ENCODE peak calls at places on chromosomes 11 and 22, in four cellular contexts. F is WTC11, P is SK-N-SH, K is HepG2. M is an unnamed sample.

GRCh38 chr22:17638432-17639237 is at the start of gene BCL2L13:
- DNase-seq in F (peak), P (peak), K (peak), M (peak)

GRCh38 chr11:106121570-106122320 is 44.3 kb downstream of the AASDHPPT start:
- DNase-seq in F (no peak), K (no peak), P (no peak), M (no peak)

GRCh38 chr22:28788601-28789000 is 11.8 kb downstream of the XBP1 start:
- DNase-seq in P (no peak), F (no peak), K (no peak), M (no peak)

GRCh38 chr22:40728731-40729189 is 49.5 kb downstream of the MCHR1 start:
- DNase-seq in P (no peak), F (no peak), K (no peak), M (no peak)

GRCh38 chr11:124172076-124172475 is 11.1 kb upstream of the OR10D3 start:
- DNase-seq in F (no peak), P (no peak), K (no peak), M (no peak)

GRCh38 chr11:57460756-57461749 is 725 bp downstream of the RTN4RL2 start:
- DNase-seq in F (peak), P (no peak), K (no peak), M (no peak)

GRCh38 chr22:50136431-50137047 is 34.0 kb upstream of the PANX2 start:
- DNase-seq in K (no peak), F (no peak), P (no peak), M (no peak)

GRCh38 chr22:45261407-45262088 is 20.9 kb upstream of the KIAA0930 start:
- DNase-seq in P (no peak), K (no peak), F (no peak), M (no peak)

GRCh38 chr11:2837096-2837601 is 48.4 kb downstream of the CDKN1C start:
- DNase-seq in F (peak), K (peak), P (peak), M (peak)

GRCh38 chr11:2168286-2169000 is 3.2 kb downstream of the TH start:
- DNase-seq in F (no peak), K (no peak), P (peak), M (no peak)

GRCh38 chr11:55172734-55173415 is 89.1 kb upstream of the TRIM48 start:
- DNase-seq in K (no peak), P (no peak), F (no peak), M (no peak)

GRCh38 chr11:100619484-100619883 is 67.6 kb upstream of the ARHGAP42 start:
- DNase-seq in K (no peak), F (no peak), P (no peak), M (no peak)

GRCh38 chr11:38683484-38683883 is 2085.4 kb upstream of the RAG2 start:
- DNase-seq in F (no peak), P (no peak), K (no peak), M (no peak)

GRCh38 chr11:111393096-111393495 is 14.0 kb upstream of the POU2AF1 start:
- DNase-seq in F (no peak), P (no peak), K (no peak), M (no peak)

GRCh38 chr11:126361400-126361799 is 5.9 kb downstream of the ST3GAL4 start:
- DNase-seq in F (no peak), K (no peak), P (no peak), M (no peak)

GRCh38 chr11:64181506-64182411 is 4.2 kb upstream of the STIP1 start:
- DNase-seq in K (peak), F (peak), P (peak), M (peak)

GRCh38 chr11:65834202-65834601 is 439 bp downstream of the SNX32 start:
- DNase-seq in K (no peak), F (no peak), P (no peak), M (no peak)

GRCh38 chr22:17846326-17846992 is 72.2 kb upstream of the BID start:
- DNase-seq in P (peak), K (no peak), F (no peak), M (no peak)

GRCh38 chr11:88363566-88364169 is 26.1 kb upstream of the CTSC start:
- DNase-seq in F (no peak), P (no peak), K (no peak), M (no peak)

GRCh38 chr22:30027169-30027568 is 53.1 kb upstream of the HORMAD2 start:
- DNase-seq in K (no peak), P (no peak), F (no peak), M (no peak)

GRCh38 chr11:134676516-134677287 is 264.7 kb upstream of the B3GAT1 start:
- DNase-seq in K (no peak), F (no peak), P (no peak), M (no peak)

GRCh38 chr11:1151366-1152315 is 6.1 kb upstream of the MUC5AC start:
- DNase-seq in F (no peak), K (no peak), P (peak), M (no peak)

GRCh38 chr11:121557348-121557747 is 104.6 kb upstream of the SORL1-AS1 start:
- DNase-seq in K (no peak), P (no peak), F (no peak), M (no peak)

GRCh38 chr11:74870485-74870884 is 78.4 kb downstream of the XRRA1 start:
- DNase-seq in F (no peak), K (peak), P (peak), M (peak)

GRCh38 chr11:9396752-9397151 is 12.3 kb downstream of the IPO7 start:
- DNase-seq in P (no peak), K (no peak), F (no peak), M (no peak)

GRCh38 chr11:34214961-34215805 is 109.8 kb downstream of the NAT10 start:
- DNase-seq in K (no peak), F (no peak), P (no peak), M (no peak)

GRCh38 chr11:17736921-17737817 is 2.6 kb downstream of the KCNC1 start:
- DNase-seq in F (no peak), P (no peak), K (no peak), M (no peak)

GRCh38 chr11:64694821-64695365 is 28.1 kb downstream of the NRXN2 start:
- DNase-seq in F (no peak), K (no peak), P (peak), M (no peak)

GRCh38 chr11:132142102-132142501 is 771.7 kb downstream of the NTM start:
- DNase-seq in P (no peak), K (no peak), F (no peak), M (no peak)

GRCh38 chr11:124297921-124298320 is 15.8 kb downstream of the OR8D1 start:
- DNase-seq in P (no peak), F (no peak), K (no peak), M (no peak)

GRCh38 chr11:74232316-74232950 is 61.3 kb downstream of the PPME1 start:
- DNase-seq in F (no peak), K (no peak), P (no peak), M (no peak)

GRCh38 chr11:104366321-104366734 is 202.4 kb upstream of the PDGFD start:
- DNase-seq in P (no peak), F (no peak), K (no peak), M (no peak)

GRCh38 chr11:112396092-112396491 is 135.4 kb upstream of the PLET1 start:
- DNase-seq in P (no peak), F (no peak), K (no peak), M (no peak)

GRCh38 chr11:117839234-117839882 is 14.8 kb upstream of the FXYD2 start:
- DNase-seq in K (no peak), F (no peak), P (no peak), M (no peak)
- TF ChIP-seq FOXJ3 in K (no peak), F (no peak), P (no peak), M (no peak)

DNA sequence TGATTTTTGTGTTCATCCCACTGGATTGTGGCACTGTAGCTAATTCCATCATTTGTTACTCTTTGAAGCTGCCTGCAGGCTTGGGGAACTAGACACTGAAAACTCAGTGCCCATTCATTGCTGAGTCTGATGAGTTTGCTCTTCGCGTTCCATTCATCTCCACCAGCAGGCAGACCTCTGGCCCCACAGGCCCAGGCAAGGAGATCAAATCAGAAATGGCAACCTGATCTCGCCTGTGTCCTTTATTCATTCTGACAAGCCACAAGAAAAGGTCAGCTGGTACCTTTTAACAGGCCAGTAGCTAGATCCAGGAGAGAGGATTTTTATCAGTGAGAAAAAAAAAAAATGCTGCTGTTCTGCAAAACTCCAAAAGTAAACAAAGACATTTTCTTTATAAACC is 742.5 kb downstream of the ETS1 start:
- DNase-seq in K (no peak), P (no peak), F (no peak), M (no peak)
- TF ChIP-seq FOXJ3 in K (no peak), P (no peak), F (no peak), M (no peak)

GRCh38 chr11:108960498-108960897 is 295.6 kb downstream of the DDX10 start:
- DNase-seq in F (peak), K (no peak), P (no peak), M (no peak)

GRCh38 chr11:108959124-108959761 is 294.4 kb downstream of the DDX10 start:
- DNase-seq in K (no peak), F (no peak), P (peak), M (no peak)

GRCh38 chr11:108963118-108963517 is 298.2 kb downstream of the DDX10 start:
- DNase-seq in P (no peak), K (no peak), F (no peak), M (no peak)

GRCh38 chr11:108959874-108960273 is 295.0 kb downstream of the DDX10 start:
- DNase-seq in F (no peak), K (no peak), P (no peak), M (no peak)

GRCh38 chr11:108961095-108961494 is 296.2 kb downstream of the DDX10 start:
- DNase-seq in F (no peak), P (no peak), K (no peak), M (no peak)
- TF ChIP-seq FOXJ3 in F (no peak), P (no peak), K (no peak), M (no peak)

GRCh38 chr11:45348729-45349128 is 62.6 kb upstream of the SYT13 start:
- DNase-seq in K (no peak), P (no peak), F (no peak), M (no peak)
- TF ChIP-seq FOXJ3 in K (no peak), P (no peak), F (no peak), M (no peak)

DNA sequence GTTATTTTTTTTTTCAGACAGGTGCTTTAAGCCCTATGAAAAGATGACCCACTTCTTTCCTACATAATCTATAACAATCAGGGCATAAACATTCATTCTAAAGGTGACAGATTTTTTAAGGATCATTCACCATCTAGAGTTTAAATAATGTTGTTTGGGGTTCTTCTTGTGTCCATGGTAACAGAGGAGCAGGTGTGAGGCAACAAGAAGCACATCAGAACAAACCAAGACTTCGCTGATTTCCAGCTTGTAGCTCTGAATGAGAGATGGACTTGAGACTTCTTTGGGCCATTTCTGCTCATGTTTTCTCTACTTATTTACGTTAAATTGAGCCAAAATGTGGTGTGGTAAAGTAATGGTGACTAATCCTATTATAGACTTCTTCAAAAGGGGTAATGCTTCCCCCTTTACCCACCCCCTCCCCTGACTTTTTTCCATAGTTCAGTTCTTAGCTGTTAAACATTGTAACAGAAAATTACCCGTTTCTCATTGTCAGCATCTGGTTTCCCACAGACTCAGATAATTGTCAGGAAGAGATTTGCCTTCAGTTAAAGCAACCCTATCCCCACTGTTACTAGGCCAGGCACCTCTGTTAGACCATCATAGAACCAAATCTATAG is 65.2 kb downstream of the CSTPP1 start:
- DNase-seq in K (no peak), P (peak), F (no peak), M (no peak)
- TF ChIP-seq FOXJ3 in K (no peak), P (no peak), F (no peak), M (no peak)

GRCh38 chr22:49087716-49088660 is 739.7 kb downstream of the BRD1 start:
- DNase-seq in K (no peak), F (no peak), P (no peak), M (no peak)
- TF ChIP-seq FOXJ3 in K (no peak), F (no peak), P (no peak), M (no peak)

GRCh38 chr22:37371491-37371890 is 55.8 kb downstream of the ELFN2 start:
- DNase-seq in K (no peak), F (no peak), P (peak), M (no peak)

GRCh38 chr22:37370306-37370979 is 56.8 kb downstream of the ELFN2 start:
- DNase-seq in K (no peak), P (no peak), F (no peak), M (no peak)

GRCh38 chr22:37373451-37373850 is 53.8 kb downstream of the ELFN2 start:
- DNase-seq in K (no peak), F (no peak), P (no peak), M (no peak)

GRCh38 chr22:37369536-37369935 is 57.7 kb downstream of the ELFN2 start:
- DNase-seq in P (no peak), F (no peak), K (no peak), M (no peak)

GRCh38 chr22:37371911-37372310 is 55.4 kb downstream of the ELFN2 start:
- DNase-seq in K (no peak), P (no peak), F (no peak), M (no peak)
- TF ChIP-seq FOXJ3 in K (no peak), P (no peak), F (no peak), M (no peak)

DNA sequence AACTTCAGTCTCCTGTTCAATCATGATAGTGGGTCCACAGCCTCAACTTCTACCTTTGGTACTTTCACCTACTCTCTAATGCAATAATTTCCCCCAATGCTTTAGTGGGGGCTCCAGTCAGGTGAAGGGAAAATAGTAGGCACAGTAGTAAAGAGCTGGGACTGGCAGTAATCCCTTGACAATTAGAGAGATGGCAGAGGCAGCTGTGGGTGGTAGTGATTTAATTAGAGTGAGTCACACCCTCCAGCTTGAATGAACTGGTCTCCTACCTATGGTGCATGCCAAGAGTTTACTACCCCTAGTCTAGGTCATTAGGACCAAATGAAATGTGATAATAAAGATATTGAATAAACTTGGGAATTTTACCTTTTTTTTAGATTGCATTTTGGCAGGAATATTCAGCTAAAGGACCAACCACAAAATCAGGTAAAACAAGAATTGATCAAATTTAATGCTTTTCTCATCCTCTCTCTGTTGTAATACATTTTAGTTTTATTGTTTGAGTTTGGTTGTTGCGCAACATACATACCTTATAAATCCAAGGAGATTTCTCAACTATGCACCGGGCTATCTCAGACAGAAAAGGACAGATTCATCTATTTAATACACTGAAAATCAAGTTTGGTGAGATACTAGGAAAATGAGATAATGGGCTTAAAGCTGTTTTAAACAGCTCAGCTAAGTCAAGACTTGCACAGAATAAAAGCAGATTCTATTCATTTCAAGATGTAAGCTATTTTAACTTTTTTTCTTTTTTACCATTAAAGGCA is 9.0 kb downstream of the PRRG4 start:
- DNase-seq in F (no peak), P (no peak), K (no peak), M (no peak)
- TF ChIP-seq FOXJ3 in F (no peak), P (no peak), K (no peak), M (no peak)

GRCh38 chr11:61160487-61161189 is 588 bp downstream of the VPS37C start:
- DNase-seq in P (no peak), F (no peak), K (no peak), M (no peak)

GRCh38 chr11:61163714-61164609 is 2.7 kb upstream of the VPS37C start:
- DNase-seq in P (no peak), F (no peak), K (no peak), M (peak)

GRCh38 chr11:61161190-61162091 is at the start of gene VPS37C:
- DNase-seq in K (peak), F (peak), P (peak), M (peak)

GRCh38 chr11:61164610-61165424 is 3.6 kb upstream of the VPS37C start:
- DNase-seq in P (no peak), K (no peak), F (no peak), M (no peak)

GRCh38 chr11:61162092-61162935 is 1.1 kb upstream of the VPS37C start:
- DNase-seq in K (peak), P (peak), F (no peak), M (peak)
- TF ChIP-seq FOXJ3 in K (no peak), P (no peak), F (no peak), M (no peak)

DNA sequence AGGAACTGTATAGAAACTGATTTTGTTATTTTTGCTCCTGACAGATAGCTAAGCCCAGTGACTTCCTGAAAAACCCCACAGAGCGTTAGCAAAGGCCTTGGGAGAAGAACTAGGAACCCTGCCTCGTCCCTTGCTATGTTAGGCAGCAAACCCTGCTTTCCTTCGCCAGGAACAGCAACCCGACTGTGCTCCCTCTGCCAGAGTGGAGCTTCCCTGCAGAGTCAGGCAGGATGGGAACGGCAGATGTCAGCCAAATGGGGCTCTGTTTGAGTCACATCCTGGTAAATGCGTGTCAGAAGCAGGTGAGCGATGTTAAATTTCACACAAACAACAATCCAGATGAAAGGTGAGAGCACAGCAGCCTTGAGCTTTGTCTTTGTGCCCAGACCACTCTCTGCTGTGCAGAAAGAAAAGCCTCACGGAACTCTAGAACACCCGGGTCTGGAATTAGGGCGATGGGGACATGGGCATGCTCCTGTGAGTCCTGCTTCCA is 186.6 kb downstream of the ADAMTS15 start:
- DNase-seq in P (no peak), F (no peak), K (peak), M (no peak)
- TF ChIP-seq FOXJ3 in P (no peak), F (no peak), K (no peak), M (no peak)